ENCODE peak calls at places on chromosome 11, in seven cellular contexts. W, F, S, O, D, Y and P are unnamed samples.

GRCh38 chr11:119026970-119027369 is 3.7 kb downstream of the SLC37A4 start:
- DNase-seq in D (no peak), F (peak), O (no peak), S (no peak), Y (no peak), W (no peak), P (no peak)

GRCh38 chr11:64436025-64436424 is 77.1 kb downstream of the RPS6KA4 start:
- DNase-seq in W (no peak), D (no peak), F (no peak), Y (no peak), S (no peak), O (peak), P (no peak)

GRCh38 chr11:78446210-78446609 is 28.6 kb upstream of the GAB2 start:
- DNase-seq in F (no peak), W (no peak), S (no peak), O (no peak), Y (no peak), D (no peak), P (no peak)

GRCh38 chr11:799641-800316 is 1.7 kb upstream of the SLC25A22 start:
- DNase-seq in Y (no peak), F (no peak), S (peak), D (no peak), W (no peak), O (no peak), P (no peak)

GRCh38 chr11:117614695-117615094 is 182.3 kb downstream of the DSCAML1 start:
- DNase-seq in S (no peak), O (no peak), Y (no peak), F (no peak), D (no peak), W (no peak), P (no peak)

GRCh38 chr11:9004310-9004945 is 627 bp upstream of the NRIP3 start:
- DNase-seq in F (peak), Y (no peak), D (no peak), S (peak), O (peak), W (no peak), P (peak)

GRCh38 chr11:76892305-76892704 is 31.6 kb downstream of the ACER3 start:
- DNase-seq in S (no peak), W (no peak), O (no peak), D (no peak), F (no peak), Y (no peak), P (no peak)

GRCh38 chr11:4882543-4882942 is 843 bp downstream of the OR51T1 start:
- DNase-seq in W (no peak), F (no peak), D (no peak), S (no peak), O (no peak), Y (no peak), P (no peak)

GRCh38 chr11:64648551-64648950 is 57.5 kb downstream of the SLC22A12 start:
- DNase-seq in O (peak), F (no peak), W (no peak), Y (no peak), S (no peak), D (no peak), P (no peak)

GRCh38 chr11:27600656-27601055 is 94.1 kb upstream of the LIN7C start:
- DNase-seq in W (no peak), S (no peak), O (no peak), D (no peak), Y (no peak), F (no peak), P (no peak)

GRCh38 chr11:94599510-94599909 is 32.3 kb downstream of the PIWIL4 start:
- DNase-seq in O (no peak), F (no peak), D (no peak), Y (no peak), W (no peak), S (no peak), P (no peak)

GRCh38 chr11:80144932-80145612 is 704.2 kb upstream of the TENM4 start:
- DNase-seq in O (no peak), S (no peak), W (no peak), Y (no peak), D (no peak), F (no peak), P (no peak)

GRCh38 chr11:71266114-71266833 is 13.9 kb upstream of the SHANK2 start:
- DNase-seq in D (no peak), O (no peak), W (no peak), S (no peak), F (peak), Y (no peak), P (no peak)

GRCh38 chr11:73331138-73331916 is 23.3 kb downstream of the ARHGEF17 start:
- DNase-seq in W (no peak), S (peak), D (no peak), Y (no peak), O (peak), F (no peak), P (no peak)

GRCh38 chr11:28107331-28107725 is 628 bp downstream of the KIF18A start:
- DNase-seq in Y (no peak), F (peak), S (no peak), O (no peak), W (peak), D (no peak), P (peak)

GRCh38 chr11:32213223-32213622 is 122.3 kb downstream of the RCN1 start:
- DNase-seq in F (no peak), D (no peak), W (no peak), O (no peak), Y (peak), S (no peak), P (peak)

GRCh38 chr11:130861902-130862552 is 54.3 kb downstream of the SNX19 start:
- DNase-seq in O (peak), W (peak), Y (peak), S (peak), D (peak), F (peak), P (peak)

GRCh38 chr11:111344032-111344431 is 35.0 kb downstream of the POU2AF1 start:
- DNase-seq in O (no peak), D (no peak), Y (peak), S (peak), F (no peak), W (no peak), P (no peak)

GRCh38 chr11:10906521-10906920 is 48.7 kb upstream of the ZBED5 start:
- DNase-seq in D (no peak), O (no peak), F (no peak), S (no peak), W (no peak), Y (peak), P (no peak)
- TF ChIP-seq CTCF in D (no peak), O (no peak), F (peak), S (peak), W (no peak), Y (peak), P (no peak)

GRCh38 chr11:129425214-129425613 is 49.6 kb downstream of the BARX2 start:
- DNase-seq in W (no peak), O (no peak), Y (no peak), D (no peak), S (no peak), F (no peak), P (no peak)

GRCh38 chr11:129423426-129423825 is 47.8 kb downstream of the BARX2 start:
- DNase-seq in S (no peak), O (no peak), F (no peak), W (no peak), Y (no peak), D (no peak), P (no peak)

GRCh38 chr11:129428027-129428426 is 52.4 kb downstream of the BARX2 start:
- DNase-seq in Y (no peak), O (no peak), W (no peak), S (no peak), D (no peak), F (no peak), P (no peak)

GRCh38 chr11:129427376-129427775 is 51.7 kb downstream of the BARX2 start:
- DNase-seq in S (no peak), W (no peak), F (peak), Y (no peak), O (no peak), D (no peak), P (no peak)

DNA sequence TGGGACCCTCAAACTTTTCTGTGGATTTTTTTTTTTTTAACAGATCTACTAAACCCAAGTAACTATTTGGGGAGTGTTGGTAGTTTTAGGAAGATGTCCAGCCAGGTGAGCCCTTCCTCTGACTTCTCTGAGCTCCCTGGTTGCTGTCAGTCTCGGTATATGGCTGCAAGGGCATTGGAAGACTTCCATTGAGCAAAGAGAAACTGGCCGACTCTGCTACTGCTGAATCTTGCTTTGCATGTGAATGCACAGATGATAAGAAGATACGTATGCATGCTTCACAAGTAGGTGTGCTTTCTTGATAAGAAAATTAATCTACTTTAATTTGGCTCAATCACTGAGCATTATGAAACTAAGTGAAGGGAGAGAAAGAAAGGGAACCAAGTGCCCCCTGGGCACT is 51.1 kb downstream of the BARX2 start:
- DNase-seq in W (no peak), O (no peak), D (no peak), S (no peak), F (no peak), Y (no peak), P (no peak)
- TF ChIP-seq CTCF in W (no peak), O (no peak), D (no peak), S (no peak), F (no peak), Y (no peak), P (no peak)

DNA sequence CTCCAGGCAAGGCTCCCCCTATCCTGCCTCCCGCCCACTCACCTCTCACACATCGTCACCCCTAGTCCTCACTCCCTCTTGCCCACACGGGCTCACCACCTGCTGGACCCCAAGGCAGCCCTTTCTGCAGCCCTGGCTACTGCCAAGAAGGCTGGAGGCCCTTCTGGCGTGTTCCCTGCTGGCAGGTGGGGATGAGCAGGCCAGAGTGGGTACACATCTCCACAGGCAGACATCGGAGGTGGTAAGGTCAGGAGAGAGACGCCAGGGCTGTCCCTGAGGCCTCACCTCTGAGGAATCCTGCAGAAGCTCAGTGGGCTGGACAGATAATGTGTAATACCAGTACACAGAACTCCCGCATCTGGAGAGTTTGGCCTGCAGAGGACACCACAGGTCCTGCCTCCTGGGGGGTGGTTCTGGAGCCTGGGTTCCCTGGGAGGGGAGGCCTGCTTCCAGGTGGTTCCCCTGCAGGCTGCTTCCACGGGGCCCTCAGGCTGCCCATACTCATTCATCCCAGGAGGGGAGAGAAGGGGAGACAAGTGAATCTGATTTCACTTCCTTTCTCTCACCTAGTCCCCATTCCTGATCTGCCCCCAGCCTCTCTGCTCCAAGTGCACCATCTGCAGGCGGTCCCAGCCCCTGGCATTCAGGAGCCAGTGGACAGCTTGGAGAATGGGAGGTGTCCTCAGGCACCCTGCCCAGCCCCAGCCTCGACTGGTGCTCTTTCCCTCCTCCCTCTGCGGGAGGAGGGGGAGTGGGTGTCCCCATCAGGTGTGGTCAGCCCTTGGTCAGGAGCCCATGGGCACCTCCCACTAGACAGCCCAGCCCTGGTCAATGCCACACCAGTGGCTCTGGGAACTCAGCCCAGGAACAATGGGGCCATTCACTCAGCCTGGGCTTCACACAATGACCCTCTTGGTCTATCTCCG is 6.1 kb upstream of the CHST1 start:
- DNase-seq in W (no peak), Y (no peak), D (no peak), O (peak), S (no peak), F (peak), P (no peak)
- TF ChIP-seq CTCF in W (no peak), Y (no peak), D (no peak), O (no peak), S (no peak), F (no peak), P (no peak)

DNA sequence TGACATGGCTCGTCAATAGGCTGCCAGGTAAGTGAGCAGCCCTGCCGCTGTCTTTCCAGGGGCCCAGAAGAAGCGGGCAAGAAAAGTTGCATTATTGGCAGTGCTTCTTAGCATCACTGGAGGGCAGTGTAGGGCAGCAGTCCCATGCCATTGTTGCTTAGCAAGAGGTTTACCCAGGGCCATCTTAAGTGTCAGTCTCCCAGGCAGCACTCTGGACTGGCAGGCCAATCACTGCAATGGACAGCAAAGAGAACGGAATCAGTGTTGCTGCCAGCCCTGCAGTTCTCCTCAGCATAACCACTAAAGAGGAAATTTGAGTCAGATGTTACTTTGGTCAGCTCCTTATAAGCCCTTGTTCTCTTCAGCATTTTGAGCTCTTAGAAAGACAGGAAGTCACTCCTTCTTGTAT is 13.4 kb upstream of the GRK2 start:
- DNase-seq in Y (peak), F (no peak), O (no peak), W (no peak), S (no peak), D (no peak), P (peak)
- TF ChIP-seq CTCF in Y (peak), F (peak), O (peak), W (peak), S (peak), D (peak), P (peak)

DNA sequence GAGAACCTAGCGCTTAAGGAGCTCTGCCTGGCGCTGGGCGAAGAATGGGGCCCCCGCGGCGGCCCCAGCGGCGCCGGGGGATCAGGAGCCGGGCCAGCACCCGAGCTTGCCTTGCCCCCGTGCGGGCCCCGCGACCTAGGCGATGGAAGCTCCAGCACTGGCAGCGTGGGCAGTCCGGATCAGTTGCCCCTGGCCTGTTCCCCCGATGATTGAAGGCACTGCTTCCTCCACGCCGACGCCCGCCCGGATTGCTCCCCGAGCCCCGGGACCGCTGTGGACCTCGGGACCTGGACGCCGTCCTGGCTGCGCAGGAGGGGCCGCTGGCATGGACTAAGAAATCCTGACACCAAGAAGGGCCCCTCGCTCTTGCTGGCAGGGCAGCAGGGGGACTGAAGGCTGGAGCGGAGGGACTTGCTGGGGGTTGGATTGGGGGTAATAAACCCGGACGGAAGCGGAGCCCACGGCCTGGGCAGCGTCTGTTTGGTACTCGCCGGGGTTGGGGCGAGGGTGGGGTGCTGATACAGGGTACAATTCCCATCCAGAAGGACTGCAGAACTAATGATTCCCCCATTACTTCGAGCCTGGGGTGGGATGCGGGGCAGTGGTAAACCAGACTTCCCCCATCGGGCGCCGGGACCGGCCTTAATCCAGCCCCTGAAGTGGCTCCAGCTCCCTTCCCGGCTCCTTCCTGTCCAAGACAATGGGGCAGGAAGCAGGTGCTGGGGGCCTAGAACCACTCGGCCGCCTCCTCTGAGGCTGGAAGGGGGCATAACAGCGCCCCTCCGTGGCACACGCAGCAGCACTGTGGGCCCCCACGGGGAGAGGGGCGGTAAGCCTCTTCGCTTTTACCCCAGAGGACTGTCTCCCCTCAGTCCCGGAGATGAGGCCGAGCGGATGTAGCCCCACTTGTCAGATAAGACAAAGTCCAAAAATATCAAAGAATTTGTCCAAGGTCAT is 985 bp downstream of the CCDC85B start:
- DNase-seq in S (peak), O (peak), Y (peak), D (no peak), F (peak), W (no peak), P (peak)
- TF ChIP-seq CTCF in S (peak), O (peak), Y (peak), D (peak), F (no peak), W (peak), P (peak)

GRCh38 chr11:29634248-29634647 is 382.6 kb downstream of the KCNA4 start:
- DNase-seq in W (no peak), F (no peak), D (no peak), S (no peak), Y (peak), O (no peak), P (no peak)
- TF ChIP-seq CTCF in W (no peak), F (no peak), D (no peak), S (peak), Y (no peak), O (no peak), P (no peak)